ENCODE peak calls at places on chromosomes 7 and 10, in six cellular contexts. One of them, this sample, is unnamed.

GRCh38 chr10:3961082-3961481 is 176.1 kb upstream of the KLF6 start:
- DNase-seq in IMR-90: no peak
- DNase-seq in mesenchymal stem cell: no peak
- DNase-seq in H9: no peak
- DNase-seq in trophoblast cell: no peak
- DNase-seq in H1: no peak
- DNase-seq in this sample: no peak

GRCh38 chr7:47204709-47205108 is 377.2 kb downstream of the TNS3 start:
- DNase-seq in IMR-90: no peak
- DNase-seq in mesenchymal stem cell: no peak
- DNase-seq in H9: no peak
- DNase-seq in trophoblast cell: no peak
- DNase-seq in H1: no peak
- DNase-seq in this sample: no peak

GRCh38 chr7:12942599-12942998 is 255.2 kb downstream of the ARL4A start:
- DNase-seq in IMR-90: no peak
- DNase-seq in mesenchymal stem cell: no peak
- DNase-seq in H9: no peak
- DNase-seq in trophoblast cell: no peak
- DNase-seq in H1: no peak
- DNase-seq in this sample: no peak

GRCh38 chr7:23242321-23242720 is 4.3 kb upstream of the GPNMB start:
- DNase-seq in IMR-90: peak; percentile 11
- DNase-seq in mesenchymal stem cell: no peak
- DNase-seq in H9: no peak
- DNase-seq in trophoblast cell: no peak
- DNase-seq in H1: no peak
- DNase-seq in this sample: no peak

GRCh38 chr7:129825554-129826267 is 127.0 kb downstream of the UBE2H start:
- DNase-seq in IMR-90: peak; percentile 43
- DNase-seq in mesenchymal stem cell: peak; percentile 71
- DNase-seq in H9: peak; percentile 89
- DNase-seq in trophoblast cell: peak; percentile 84
- DNase-seq in H1: no peak
- DNase-seq in this sample: peak; percentile 78

GRCh38 chr10:943334-944033 is 12.0 kb upstream of the LARP4B start:
- DNase-seq in IMR-90: no peak
- DNase-seq in mesenchymal stem cell: no peak
- DNase-seq in H9: no peak
- DNase-seq in trophoblast cell: no peak
- DNase-seq in H1: no peak
- DNase-seq in this sample: no peak

GRCh38 chr7:134562136-134562535 is 13.2 kb downstream of the AKR1B15 start:
- DNase-seq in IMR-90: peak; percentile 47
- DNase-seq in mesenchymal stem cell: peak; percentile 18
- DNase-seq in H9: no peak
- DNase-seq in trophoblast cell: no peak
- DNase-seq in H1: no peak
- DNase-seq in this sample: no peak

GRCh38 chr7:30780909-30781308 is 9.7 kb downstream of the MINDY4 start:
- DNase-seq in IMR-90: no peak
- DNase-seq in mesenchymal stem cell: no peak
- DNase-seq in H9: no peak
- DNase-seq in trophoblast cell: no peak
- DNase-seq in H1: no peak
- DNase-seq in this sample: no peak

GRCh38 chr10:116831790-116832189 is 17.5 kb upstream of the ENO4 start:
- DNase-seq in IMR-90: no peak
- DNase-seq in mesenchymal stem cell: no peak
- DNase-seq in H9: no peak
- DNase-seq in trophoblast cell: no peak
- DNase-seq in H1: no peak
- DNase-seq in this sample: no peak

GRCh38 chr7:50620418-50620817 is 55.2 kb upstream of the DDC start:
- DNase-seq in IMR-90: no peak
- DNase-seq in mesenchymal stem cell: no peak
- DNase-seq in H9: no peak
- DNase-seq in trophoblast cell: no peak
- DNase-seq in H1: no peak
- DNase-seq in this sample: no peak

GRCh38 chr7:107353701-107354100 is 116.2 kb upstream of the GPR22 start:
- DNase-seq in IMR-90: peak; percentile 79
- DNase-seq in mesenchymal stem cell: no peak
- DNase-seq in H9: no peak
- DNase-seq in trophoblast cell: no peak
- DNase-seq in H1: no peak
- DNase-seq in this sample: no peak

GRCh38 chr7:476736-477360 is 42.8 kb downstream of the PDGFA start:
- DNase-seq in IMR-90: no peak
- DNase-seq in mesenchymal stem cell: no peak
- DNase-seq in H9: no peak
- DNase-seq in trophoblast cell: no peak
- DNase-seq in H1: no peak
- DNase-seq in this sample: no peak

GRCh38 chr7:128911441-128912031 is 1.0 kb upstream of the KCP start:
- DNase-seq in IMR-90: no peak
- DNase-seq in mesenchymal stem cell: peak; percentile 63
- DNase-seq in H9: peak; percentile 91
- DNase-seq in trophoblast cell: no peak
- DNase-seq in H1: no peak
- DNase-seq in this sample: no peak

GRCh38 chr10:68406111-68406814 is 814 bp downstream of the RUFY2 start:
- DNase-seq in IMR-90: peak; percentile 58
- DNase-seq in mesenchymal stem cell: peak; percentile 80
- DNase-seq in H9: peak; percentile 80
- DNase-seq in trophoblast cell: peak; percentile 44
- DNase-seq in H1: no peak
- DNase-seq in this sample: peak; percentile 47

GRCh38 chr10:31947144-31947926 is 18.7 kb upstream of the ARHGAP12 start:
- DNase-seq in IMR-90: peak; percentile 95
- DNase-seq in mesenchymal stem cell: peak; percentile 96
- DNase-seq in H9: no peak
- DNase-seq in trophoblast cell: peak; percentile 57
- DNase-seq in H1: no peak
- DNase-seq in this sample: no peak

GRCh38 chr10:71252195-71252594 is 39.8 kb downstream of the UNC5B start:
- DNase-seq in IMR-90: no peak
- DNase-seq in mesenchymal stem cell: no peak
- DNase-seq in H9: no peak
- DNase-seq in trophoblast cell: no peak
- DNase-seq in H1: no peak
- DNase-seq in this sample: no peak

GRCh38 chr7:106552645-106553445 is 108.1 kb downstream of the CCDC71L start:
- DNase-seq in IMR-90: peak; percentile 22
- DNase-seq in mesenchymal stem cell: no peak
- DNase-seq in H9: no peak
- DNase-seq in trophoblast cell: no peak
- DNase-seq in H1: no peak
- DNase-seq in this sample: no peak

GRCh38 chr7:40583653-40584424 is 449.0 kb downstream of the SUGCT start:
- DNase-seq in IMR-90: no peak
- DNase-seq in mesenchymal stem cell: no peak
- DNase-seq in H9: no peak
- DNase-seq in trophoblast cell: peak; percentile 60
- DNase-seq in H1: no peak
- DNase-seq in this sample: no peak

GRCh38 chr10:35353805-35354204 is 17.5 kb downstream of the CCNY start:
- DNase-seq in IMR-90: no peak
- DNase-seq in mesenchymal stem cell: no peak
- DNase-seq in H9: no peak
- DNase-seq in trophoblast cell: peak; percentile 16
- DNase-seq in H1: no peak
- DNase-seq in this sample: no peak

GRCh38 chr10:70567603-70568002 is 34.9 kb downstream of the PRF1 start:
- DNase-seq in IMR-90: no peak
- DNase-seq in mesenchymal stem cell: no peak
- DNase-seq in H9: no peak
- DNase-seq in trophoblast cell: no peak
- DNase-seq in H1: no peak
- DNase-seq in this sample: no peak

GRCh38 chr7:28955723-28956607 is 2.2 kb downstream of the TRIL start:
- DNase-seq in IMR-90: peak; percentile 4
- DNase-seq in mesenchymal stem cell: peak; percentile 55
- DNase-seq in H9: peak; percentile 90
- DNase-seq in trophoblast cell: peak; percentile 83
- DNase-seq in H1: no peak
- DNase-seq in this sample: peak; percentile 72

GRCh38 chr7:104964626-104965236 is 49.3 kb upstream of the KMT2E start:
- DNase-seq in IMR-90: no peak
- DNase-seq in mesenchymal stem cell: no peak
- DNase-seq in H9: no peak
- DNase-seq in trophoblast cell: no peak
- DNase-seq in H1: no peak
- DNase-seq in this sample: no peak
- H3K14ac ChIP-seq in IMR-90: peak overlapping the region; percentile 59
- H3K14ac ChIP-seq in mesenchymal stem cell: no peak overlapping the region
- H3K14ac ChIP-seq in H9: no peak overlapping the region
- H3K14ac ChIP-seq in trophoblast cell: no peak overlapping the region
- H3K14ac ChIP-seq in H1: no peak overlapping the region
- H3K14ac ChIP-seq in this sample: no peak overlapping the region

DNA sequence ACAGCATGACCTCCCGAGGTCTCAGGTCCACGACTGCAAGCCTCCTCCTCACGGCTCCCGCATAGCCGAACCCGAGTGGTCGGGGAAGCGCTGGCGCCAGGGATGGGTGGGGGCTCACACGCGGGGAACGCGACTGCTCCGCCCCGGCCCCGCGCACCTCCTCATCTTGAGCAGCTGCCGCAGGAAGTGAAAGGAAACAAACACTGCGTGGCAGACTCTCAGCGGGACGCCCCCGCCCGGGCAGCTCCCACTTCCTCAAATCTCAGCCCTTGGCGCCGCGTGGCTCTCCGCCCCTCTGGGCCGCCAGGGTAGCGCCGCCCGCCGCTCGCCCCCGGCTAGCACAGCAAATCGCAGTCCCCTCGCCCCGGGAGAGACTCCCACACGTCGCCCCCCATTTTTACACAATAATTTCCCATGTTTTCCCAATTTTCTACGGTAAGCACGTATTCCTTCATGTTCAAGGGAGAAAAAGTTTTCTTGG is at the start of gene TMEM243:
- DNase-seq in IMR-90: peak; percentile 68
- DNase-seq in mesenchymal stem cell: peak; percentile 84
- DNase-seq in H9: peak; percentile 53
- DNase-seq in trophoblast cell: peak; percentile 58
- DNase-seq in H1: no peak
- DNase-seq in this sample: peak; percentile 51
- H3K23ac ChIP-seq in IMR-90: peak within 1 kb of the TSS; percentile 94
- H3K23ac ChIP-seq in mesenchymal stem cell: no peak within 1 kb of the TSS
- H3K23ac ChIP-seq in H9: no peak within 1 kb of the TSS
- H3K23ac ChIP-seq in trophoblast cell: no peak within 1 kb of the TSS
- H3K23ac ChIP-seq in H1: no peak within 1 kb of the TSS
- H3K23ac ChIP-seq in this sample: peak within 1 kb of the TSS; percentile 82

DNA sequence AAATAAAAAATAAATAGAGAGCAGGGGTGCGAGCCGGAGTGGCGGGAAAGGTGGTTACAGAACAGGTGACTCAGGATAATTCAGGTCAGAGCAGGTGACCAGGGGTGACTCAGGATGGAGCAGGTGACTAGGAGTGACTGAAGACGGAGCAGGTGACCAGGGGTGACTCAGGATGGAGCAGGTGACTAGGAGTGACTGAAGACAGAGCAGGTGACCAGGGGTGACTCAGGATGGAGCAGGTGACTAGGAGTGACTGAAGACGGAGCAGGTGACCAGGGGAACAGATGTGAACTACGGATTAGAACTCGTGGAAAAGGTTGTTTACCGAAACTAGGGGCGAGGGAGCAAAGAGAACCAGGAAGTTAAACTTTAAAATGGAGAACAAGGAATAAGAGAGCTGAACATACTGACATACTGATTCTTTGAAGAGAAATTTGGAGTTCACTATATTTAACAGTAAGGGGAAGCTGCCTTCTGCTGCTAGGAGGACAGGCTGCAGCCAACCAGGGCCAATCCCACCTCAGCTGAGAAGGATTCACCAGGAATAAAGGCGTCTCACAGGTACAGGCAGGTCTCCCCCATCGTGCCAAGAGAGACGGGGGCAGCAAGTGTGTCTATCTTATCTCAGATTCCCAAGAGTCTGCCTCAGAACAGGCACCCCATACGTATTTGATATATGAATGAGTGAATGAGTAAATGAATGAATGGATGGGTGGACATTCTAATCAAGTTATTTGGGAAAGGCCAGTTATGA is 101.3 kb downstream of the CPXM2 start:
- DNase-seq in IMR-90: no peak
- DNase-seq in mesenchymal stem cell: no peak
- DNase-seq in H9: no peak
- DNase-seq in trophoblast cell: peak; percentile 49
- DNase-seq in H1: no peak
- DNase-seq in this sample: no peak
- H4K8ac ChIP-seq in IMR-90: no peak overlapping the region
- H4K8ac ChIP-seq in mesenchymal stem cell: no peak overlapping the region
- H4K8ac ChIP-seq in H9: no peak overlapping the region
- H4K8ac ChIP-seq in trophoblast cell: no peak overlapping the region
- H4K8ac ChIP-seq in H1: no peak overlapping the region
- H4K8ac ChIP-seq in this sample: no peak overlapping the region

GRCh38 chr7:141115949-141116348 is 42.1 kb downstream of the TMEM178B start:
- DNase-seq in IMR-90: no peak
- DNase-seq in mesenchymal stem cell: no peak
- DNase-seq in H9: no peak
- DNase-seq in trophoblast cell: no peak
- DNase-seq in H1: no peak
- DNase-seq in this sample: no peak

GRCh38 chr7:141114141-141114664 is 40.3 kb downstream of the TMEM178B start:
- DNase-seq in IMR-90: no peak
- DNase-seq in mesenchymal stem cell: no peak
- DNase-seq in H9: no peak
- DNase-seq in trophoblast cell: no peak
- DNase-seq in H1: no peak
- DNase-seq in this sample: no peak

GRCh38 chr7:141113131-141113530 is 39.3 kb downstream of the TMEM178B start:
- DNase-seq in IMR-90: no peak
- DNase-seq in mesenchymal stem cell: no peak
- DNase-seq in H9: no peak
- DNase-seq in trophoblast cell: no peak
- DNase-seq in H1: no peak
- DNase-seq in this sample: no peak

GRCh38 chr7:141123522-141123921 is 49.7 kb downstream of the TMEM178B start:
- DNase-seq in IMR-90: no peak
- DNase-seq in mesenchymal stem cell: no peak
- DNase-seq in H9: no peak
- DNase-seq in trophoblast cell: no peak
- DNase-seq in H1: no peak
- DNase-seq in this sample: no peak

DNA sequence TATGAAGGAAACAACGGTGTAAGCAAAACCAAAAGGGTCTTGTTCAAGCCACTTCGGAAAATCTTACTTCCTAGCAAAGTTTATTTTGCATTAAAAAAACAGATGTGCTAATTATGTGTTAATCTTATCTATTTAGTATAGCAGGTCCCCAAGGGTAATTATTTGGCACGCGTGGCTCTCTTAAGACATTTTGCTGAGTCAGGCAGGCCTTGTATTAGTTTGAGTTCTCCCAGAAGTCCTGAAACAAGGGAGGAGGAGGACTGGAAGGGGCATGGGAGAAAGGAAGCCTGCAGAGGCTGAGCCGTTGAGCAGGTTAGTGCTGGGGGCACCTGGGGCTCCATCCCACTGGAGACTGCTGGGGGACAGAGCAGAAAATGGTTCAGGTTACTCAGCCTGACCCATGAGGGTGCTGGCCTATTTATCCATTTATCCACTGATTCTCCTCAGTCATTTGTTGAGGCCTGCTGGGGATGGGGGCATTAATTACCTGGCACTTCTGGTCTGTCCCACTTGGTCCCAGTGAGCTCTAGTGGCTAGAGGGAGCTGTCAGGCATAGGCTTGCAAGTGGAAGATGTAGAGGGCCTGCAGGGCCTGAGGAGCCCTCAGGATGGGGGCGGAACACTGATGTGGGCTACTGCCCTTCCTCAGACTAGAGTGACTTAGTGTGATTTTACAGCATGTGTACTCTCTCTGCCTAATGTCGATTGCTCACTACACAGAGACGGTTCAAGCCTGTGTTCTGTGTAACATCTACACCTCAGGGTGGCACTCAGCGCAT is 45.1 kb downstream of the TMEM178B start:
- DNase-seq in IMR-90: no peak
- DNase-seq in mesenchymal stem cell: no peak
- DNase-seq in H9: no peak
- DNase-seq in trophoblast cell: no peak
- DNase-seq in H1: no peak
- DNase-seq in this sample: no peak
- H3K14ac ChIP-seq in IMR-90: no peak overlapping the region
- H3K14ac ChIP-seq in mesenchymal stem cell: no peak overlapping the region
- H3K14ac ChIP-seq in H9: no peak overlapping the region
- H3K14ac ChIP-seq in trophoblast cell: no peak overlapping the region
- H3K14ac ChIP-seq in H1: no peak overlapping the region
- H3K14ac ChIP-seq in this sample: no peak overlapping the region